ENCODE peak calls at places on chromosomes 16 and 17, in ten cellular contexts. V is HL-60; O is NCI-H187; P is NCI-H524 treated with DMSO at 0.1 percent for 48 hours; C is activated T-helper 1 cell treated with anti-CD3 and anti-CD28 coated beads, Interleukin-2, amount 50 U/mL, for 16 hours; S is C1 segment of cervical spinal cord; Z is endothelial cell; D is activated CD8-positive, alpha-beta T cell treated with anti-CD3 and anti-CD28 coated beads, Interleukin-2, amount 10 ng/mL, durations not matched to agents 7 days and 5 days; U is ureter; X is body of pancreas. R is an unnamed sample.

GRCh38 chr17:74840989-74841666 is 18.6 kb downstream of the GRIN2C start:
- DNase-seq in S (peak), P (no peak), U (peak), Z (no peak), O (no peak), D (no peak), C (no peak), V (peak), X (peak), R (peak)

GRCh38 chr17:83155128-83156081 is 76.0 kb downstream of the METRNL start:
- DNase-seq in D (no peak), Z (no peak), C (no peak), X (peak), V (no peak), P (no peak), O (no peak), U (no peak), S (no peak), R (no peak)

GRCh38 chr17:37790153-37790552 is 45.3 kb upstream of the HNF1B start:
- DNase-seq in X (no peak), C (no peak), O (no peak), V (no peak), P (no peak), S (no peak), U (no peak), D (no peak), Z (no peak), R (peak)

GRCh38 chr16:22323173-22323997 is 26.2 kb downstream of the POLR3E start:
- DNase-seq in C (no peak), U (peak), P (no peak), X (no peak), S (no peak), D (no peak), Z (no peak), O (no peak), V (no peak), R (no peak)

GRCh38 chr17:63542218-63542545 is 8.1 kb upstream of the DCAF7 start:
- DNase-seq in C (no peak), U (no peak), Z (no peak), X (no peak), P (no peak), S (no peak), O (no peak), V (no peak), D (no peak), R (no peak)

GRCh38 chr17:14228903-14229302 is 7.8 kb downstream of the CDRT15 start:
- DNase-seq in P (no peak), Z (no peak), X (no peak), C (no peak), V (no peak), D (no peak), U (no peak), O (no peak), S (no peak), R (peak)

GRCh38 chr17:7112527-7113108 is 2.0 kb downstream of the ASGR2 start:
- DNase-seq in D (no peak), V (no peak), P (no peak), S (no peak), X (no peak), O (no peak), U (no peak), Z (no peak), C (no peak), R (no peak)

GRCh38 chr17:15926039-15926740 is 18.7 kb upstream of the ADORA2B start:
- DNase-seq in Z (no peak), V (no peak), D (no peak), O (no peak), U (no peak), X (no peak), P (no peak), C (no peak), S (no peak), R (no peak)

GRCh38 chr17:43891851-43892671 is 15.3 kb downstream of the MPP2 start:
- DNase-seq in S (no peak), V (no peak), C (no peak), O (no peak), U (no peak), X (peak), P (no peak), D (no peak), Z (no peak), R (no peak)

GRCh38 chr17:83160443-83161297 is 81.3 kb downstream of the METRNL start:
- DNase-seq in U (no peak), Z (no peak), V (no peak), C (no peak), P (no peak), X (no peak), S (no peak), D (no peak), O (no peak), R (no peak)

GRCh38 chr16:67707210-67707609 is 11.9 kb downstream of the GFOD2 start:
- DNase-seq in X (no peak), C (no peak), P (no peak), U (no peak), Z (no peak), S (no peak), D (no peak), O (no peak), V (no peak), R (no peak)

GRCh38 chr17:34472363-34472762 is 107.0 kb upstream of the TMEM132E start:
- DNase-seq in U (no peak), S (no peak), P (no peak), X (no peak), O (no peak), V (no peak), C (no peak), D (no peak), Z (no peak), R (no peak)

GRCh38 chr17:29212681-29213121 is 32.5 kb upstream of the MYO18A start:
- DNase-seq in X (no peak), V (no peak), P (no peak), D (no peak), S (peak), O (no peak), C (no peak), U (no peak), Z (no peak), R (no peak)

GRCh38 chr17:80921741-80922579 is 69.7 kb upstream of the CHMP6 start:
- DNase-seq in U (no peak), V (no peak), C (no peak), D (no peak), S (no peak), X (no peak), P (no peak), O (no peak), Z (no peak), R (no peak)

GRCh38 chr17:50858486-50859225 is 7.5 kb downstream of the TOB1 start:
- DNase-seq in O (no peak), S (no peak), P (no peak), V (no peak), C (no peak), Z (no peak), X (no peak), D (no peak), U (no peak), R (no peak)

GRCh38 chr16:46573008-46573833 is 48.0 kb downstream of the SHCBP1 start:
- DNase-seq in P (no peak), S (no peak), U (no peak), O (no peak), Z (no peak), V (no peak), X (no peak), D (no peak), C (no peak), R (peak)

GRCh38 chr17:77581480-77581879 is 377.0 kb upstream of the TNRC6C start:
- DNase-seq in X (no peak), V (no peak), S (no peak), U (no peak), C (no peak), D (no peak), O (no peak), Z (no peak), P (no peak), R (peak)

GRCh38 chr17:79623786-79624657 is 13.2 kb upstream of the RBFOX3 start:
- DNase-seq in V (no peak), C (no peak), X (no peak), S (no peak), Z (no peak), U (peak), P (no peak), O (no peak), D (no peak), R (no peak)

GRCh38 chr17:17119106-17119505 is 76.8 kb downstream of the MPRIP start:
- DNase-seq in D (no peak), P (no peak), X (peak), O (no peak), Z (no peak), V (no peak), U (no peak), C (no peak), S (no peak), R (no peak)

GRCh38 chr16:86895609-86896008 is 317.3 kb downstream of the FOXL1 start:
- DNase-seq in V (no peak), O (no peak), Z (no peak), U (no peak), S (no peak), X (no peak), P (no peak), D (no peak), C (no peak), R (no peak)

GRCh38 chr17:61088556-61088955 is 311.1 kb upstream of the TBX2 start:
- DNase-seq in O (no peak), D (no peak), V (no peak), U (no peak), S (no peak), X (no peak), C (no peak), Z (no peak), P (no peak), R (no peak)